ENCODE peak calls at places on chromosomes 13 and 19, in five cellular contexts. D, Q, W, Y and U are unnamed samples.

GRCh38 chr13:40469581-40470282 is 196.7 kb downstream of the FOXO1 start:
- DNase-seq in D (no peak), Q (no peak), W (no peak), Y (no peak), U (no peak)

GRCh38 chr19:35143231-35143715 is at the start of gene FXYD7:
- DNase-seq in D (no peak), Q (peak; percentile 51), W (no peak), Y (no peak), U (no peak)

GRCh38 chr19:4935449-4935848 is 26.1 kb downstream of the UHRF1 start:
- DNase-seq in D (no peak), Q (no peak), W (no peak), Y (no peak), U (no peak)

GRCh38 chr13:110126391-110126961 is 180.5 kb downstream of the COL4A1 start:
- DNase-seq in D (peak; percentile 99), Q (no peak), W (peak; percentile 97), Y (no peak), U (peak; percentile 67)

GRCh38 chr19:2567580-2567979 is 91.7 kb downstream of the GADD45B start:
- DNase-seq in D (no peak), Q (no peak), W (no peak), Y (no peak), U (no peak)

GRCh38 chr13:47588676-47589075 is 412.4 kb downstream of the SUCLA2 start:
- DNase-seq in D (no peak), Q (no peak), W (no peak), Y (no peak), U (no peak)

GRCh38 chr19:2619076-2619475 is 83.4 kb downstream of the GNG7 start:
- DNase-seq in D (no peak), Q (no peak), W (no peak), Y (no peak), U (no peak)

GRCh38 chr13:111610077-111610476 is 289.6 kb downstream of the TEX29 start:
- DNase-seq in D (no peak), Q (no peak), W (no peak), Y (no peak), U (no peak)

GRCh38 chr13:110572778-110573118 is 11.2 kb upstream of the RAB20 start:
- DNase-seq in D (no peak), Q (no peak), W (no peak), Y (no peak), U (no peak)

GRCh38 chr13:42994878-42995277 is 2.8 kb upstream of the EPSTI1 start:
- DNase-seq in D (no peak), Q (no peak), W (no peak), Y (no peak), U (no peak)

GRCh38 chr19:41327076-41327475 is 17.1 kb downstream of the CCDC97 start:
- DNase-seq in D (no peak), Q (no peak), W (peak; percentile 21), Y (no peak), U (no peak)

GRCh38 chr13:108269601-108270328 is at the start of gene TNFSF13B:
- DNase-seq in D (no peak), Q (peak; percentile 60), W (peak; percentile 61), Y (peak; percentile 57), U (no peak)

GRCh38 chr19:55041627-55042343 is 3.7 kb upstream of the GP6 start:
- DNase-seq in D (no peak), Q (no peak), W (no peak), Y (no peak), U (no peak)

GRCh38 chr19:53792721-53793433 is 31.2 kb downstream of the NLRP12 start:
- DNase-seq in D (peak; percentile 33), Q (peak; percentile 70), W (peak; percentile 92), Y (peak; percentile 84), U (peak; percentile 70)

GRCh38 chr19:38900816-38901215 is 1.0 kb downstream of the NFKBIB start:
- DNase-seq in D (no peak), Q (no peak), W (peak; percentile 21), Y (no peak), U (no peak)

GRCh38 chr13:111183959-111184684 is 69.0 kb downstream of the ARHGEF7 start:
- DNase-seq in D (no peak), Q (no peak), W (no peak), Y (no peak), U (no peak)

GRCh38 chr13:48731957-48732569 is 78.3 kb downstream of the CYSLTR2 start:
- DNase-seq in D (no peak), Q (peak; percentile 25), W (peak; percentile 60), Y (peak; percentile 45), U (no peak)

GRCh38 chr19:52942371-52943133 is 19.3 kb upstream of the ZNF888 start:
- DNase-seq in D (no peak), Q (peak; percentile 92), W (peak; percentile 75), Y (peak; percentile 93), U (peak; percentile 52)

GRCh38 chr13:113105032-113105993 is at the start of gene F7:
- DNase-seq in D (no peak), Q (no peak), W (no peak), Y (no peak), U (no peak)

GRCh38 chr13:111549464-111549863 is 229.0 kb downstream of the TEX29 start:
- DNase-seq in D (no peak), Q (peak; percentile 80), W (no peak), Y (peak; percentile 84), U (no peak)

GRCh38 chr13:110289661-110290060 is 17.3 kb downstream of the COL4A1 start:
- DNase-seq in D (no peak), Q (no peak), W (no peak), Y (no peak), U (no peak)

GRCh38 chr13:78638216-78638615 is 20.7 kb downstream of the OBI1 start:
- DNase-seq in D (no peak), Q (no peak), W (no peak), Y (no peak), U (no peak)

GRCh38 chr19:43305642-43306041 is 36.3 kb upstream of the PSG9 start:
- DNase-seq in D (no peak), Q (no peak), W (no peak), Y (no peak), U (no peak)

GRCh38 chr19:13154241-13154778 is 4.1 kb downstream of the IER2 start:
- DNase-seq in D (peak; percentile 47), Q (peak; percentile 93), W (peak; percentile 93), Y (peak; percentile 91), U (peak; percentile 90)

GRCh38 chr13:59247166-59247565 is 916.6 kb downstream of the DIAPH3 start:
- DNase-seq in D (no peak), Q (peak; percentile 16), W (no peak), Y (peak; percentile 38), U (no peak)

GRCh38 chr13:114132419-114133121 is at the start of gene RASA3:
- DNase-seq in D (peak; percentile 49), Q (peak; percentile 71), W (peak; percentile 87), Y (peak; percentile 79), U (peak; percentile 63)

GRCh38 chr19:33329060-33329459 is 26.7 kb upstream of the CEBPA start:
- DNase-seq in D (no peak), Q (no peak), W (no peak), Y (no peak), U (no peak)

GRCh38 chr13:20633802-20634201 is 66.8 kb downstream of the IFT88 start:
- DNase-seq in D (no peak), Q (no peak), W (no peak), Y (no peak), U (no peak)

GRCh38 chr13:113122571-113123225 is at the start of gene F10:
- DNase-seq in D (peak; percentile 17), Q (peak; percentile 61), W (peak; percentile 85), Y (peak; percentile 69), U (peak; percentile 68)

GRCh38 chr13:27367570-27367969 is 56.8 kb upstream of the GTF3A start:
- DNase-seq in D (no peak), Q (peak; percentile 66), W (no peak), Y (peak; percentile 84), U (no peak)

DNA sequence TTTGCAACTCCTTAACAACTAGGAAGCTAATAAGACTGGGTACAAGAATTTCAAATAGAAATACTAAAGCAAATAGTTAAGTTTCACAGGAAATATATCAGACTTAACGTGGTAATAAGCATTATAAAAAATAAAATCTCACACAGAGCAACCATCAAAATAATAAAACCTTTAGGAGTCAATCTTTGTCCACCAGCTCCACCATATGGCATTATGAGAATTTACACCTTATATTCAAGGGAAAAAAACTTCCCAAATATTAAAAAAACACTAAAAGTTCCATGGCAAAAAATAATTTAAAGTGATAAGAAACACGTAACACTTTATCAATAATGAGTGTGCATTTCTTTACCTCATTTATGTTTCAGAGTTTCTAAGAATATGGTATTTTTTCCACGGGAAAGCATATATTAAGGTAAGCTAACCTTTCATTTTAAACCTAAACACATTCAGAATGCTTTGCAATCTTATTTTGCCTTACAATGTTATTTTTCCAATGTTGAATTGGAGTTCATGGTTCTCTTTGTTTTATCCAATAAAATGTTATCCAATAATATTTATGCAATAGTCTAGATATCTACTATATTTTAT is 423.2 kb upstream of the SGCG start:
- DNase-seq in D (no peak), Q (no peak), W (peak; percentile 11), Y (no peak), U (no peak)
- TF ChIP-seq CTCF in D (peak; percentile 52), Q (no peak), W (peak; percentile 8), Y (peak; percentile 37), U (no peak)

DNA sequence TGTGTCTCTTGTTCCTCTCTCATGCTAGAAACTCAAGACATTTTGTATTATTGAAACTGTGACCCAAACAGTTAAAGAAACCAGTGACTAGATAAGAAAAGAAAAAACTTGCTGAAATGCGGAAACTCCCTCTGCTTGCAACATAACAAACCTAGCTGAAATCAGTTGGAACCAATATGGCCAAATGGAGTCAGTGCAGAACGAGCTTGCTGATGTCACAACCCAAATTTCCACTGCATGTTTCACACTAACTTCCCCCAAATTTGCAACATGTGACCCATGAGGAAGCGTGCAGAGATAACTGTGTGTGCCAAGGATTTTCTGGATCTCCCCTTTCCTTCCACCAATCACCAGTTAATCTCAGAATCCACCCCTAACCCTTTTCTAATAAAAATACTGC is 208.0 kb downstream of the DLEU7 start:
- DNase-seq in D (no peak), Q (peak; percentile 43), W (peak; percentile 92), Y (peak; percentile 13), U (no peak)
- TF ChIP-seq CTCF in D (no peak), Q (no peak), W (no peak), Y (no peak), U (no peak)

DNA sequence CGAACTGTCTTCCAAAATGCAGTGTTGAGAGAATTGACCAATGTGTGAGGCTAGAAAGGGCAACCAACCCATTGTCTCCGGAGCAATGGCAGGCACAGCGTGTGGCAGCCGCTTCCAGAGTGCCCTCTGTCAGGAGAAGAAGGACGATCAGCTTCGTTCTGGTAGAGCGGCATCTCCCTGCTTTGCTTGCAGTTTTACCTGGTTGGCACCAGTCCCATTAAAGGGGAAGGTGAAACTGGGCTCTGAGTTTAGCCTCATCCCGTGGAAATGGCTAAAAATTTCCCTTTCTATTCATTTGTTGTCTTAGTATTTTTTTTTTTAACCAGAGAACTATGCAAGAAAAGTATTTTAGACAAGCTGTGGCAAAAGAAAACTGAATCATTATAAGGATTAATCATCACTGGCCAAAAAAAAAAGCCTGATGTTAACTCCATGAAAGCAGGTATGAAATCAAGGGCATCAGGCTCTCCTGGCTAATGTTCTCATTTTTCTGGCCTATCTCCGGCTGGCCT is 81.5 kb upstream of the SLC7A1 start:
- DNase-seq in D (no peak), Q (no peak), W (no peak), Y (peak; percentile 28), U (no peak)
- TF ChIP-seq CTCF in D (no peak), Q (no peak), W (no peak), Y (no peak), U (no peak)

DNA sequence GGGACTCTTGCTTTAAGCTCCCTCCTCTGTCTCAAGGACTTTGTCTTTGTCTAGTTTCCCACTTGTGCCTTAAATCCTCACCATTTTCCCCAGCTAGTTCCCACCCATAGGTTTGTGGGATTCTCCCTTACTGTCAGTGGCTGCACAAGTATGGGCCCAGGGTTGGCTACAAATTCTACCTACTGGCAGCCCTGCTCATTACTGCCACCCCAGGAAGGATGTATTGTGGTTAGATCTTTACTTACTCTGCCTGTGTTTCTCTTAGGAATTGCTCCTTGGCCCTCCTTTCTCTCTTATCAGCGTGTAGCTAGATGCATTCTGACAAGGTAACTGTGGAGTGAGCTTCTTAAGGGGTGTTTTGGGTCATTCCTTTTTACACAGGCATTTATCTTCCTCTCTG is 413.5 kb upstream of the PCDH9 start:
- DNase-seq in D (no peak), Q (no peak), W (no peak), Y (no peak), U (no peak)
- TF ChIP-seq CTCF in D (no peak), Q (no peak), W (peak; percentile 8), Y (no peak), U (no peak)